ENCODE peak calls at places on chromosomes 2 and 18, in five cellular contexts. J, O, L, K and F are unnamed samples.

GRCh38 chr18:65752625-65753325 is 2.0 kb downstream of the CDH7 start:
- DNase-seq in J (no peak), O (no peak), L (no peak), K (no peak), F (no peak)

GRCh38 chr2:168573128-168573903 is 117.2 kb downstream of the CERS6 start:
- DNase-seq in J (no peak), O (no peak), L (no peak), K (peak; percentile 34), F (no peak)

GRCh38 chr18:70372450-70373061 is 83.7 kb downstream of the SOCS6 start:
- DNase-seq in J (no peak), O (no peak), L (no peak), K (no peak), F (no peak)

GRCh38 chr2:235848055-235848454 is 320.1 kb downstream of the GBX2 start:
- DNase-seq in J (no peak), O (no peak), L (no peak), K (no peak), F (no peak)

GRCh38 chr18:76098728-76099514 is 396.1 kb downstream of the ZNF516 start:
- DNase-seq in J (no peak), O (no peak), L (no peak), K (no peak), F (no peak)

GRCh38 chr2:72883356-72883962 is 3.7 kb upstream of the SPR start:
- DNase-seq in J (no peak), O (no peak), L (no peak), K (peak; percentile 46), F (no peak)

GRCh38 chr2:165253178-165253577 is 14.0 kb downstream of the SCN2A start:
- DNase-seq in J (no peak), O (no peak), L (no peak), K (no peak), F (no peak)

GRCh38 chr2:44799754-44800153 is 141.7 kb upstream of the SIX3 start:
- DNase-seq in J (no peak), O (no peak), L (no peak), K (no peak), F (no peak)

GRCh38 chr2:67322361-67323001 is 74.7 kb upstream of the ETAA1 start:
- DNase-seq in J (no peak), O (peak; percentile 79), L (peak; percentile 6), K (peak; percentile 76), F (peak; percentile 65)

GRCh38 chr2:8658064-8658862 is 23.6 kb upstream of the ID2 start:
- DNase-seq in J (no peak), O (no peak), L (no peak), K (no peak), F (no peak)

GRCh38 chr2:106137944-106138903 is 55.9 kb downstream of the UXS1 start:
- DNase-seq in J (no peak), O (no peak), L (no peak), K (peak; percentile 48), F (no peak)

GRCh38 chr2:117212562-117212961 is 601.9 kb upstream of the DDX18 start:
- DNase-seq in J (no peak), O (no peak), L (no peak), K (no peak), F (no peak)

GRCh38 chr2:180829261-180829660 is 151.1 kb upstream of the UBE2E3 start:
- DNase-seq in J (no peak), O (no peak), L (no peak), K (no peak), F (no peak)

GRCh38 chr18:77165489-77166415 is 33.2 kb upstream of the MBP start:
- DNase-seq in J (no peak), O (no peak), L (no peak), K (no peak), F (peak; percentile 63)

GRCh38 chr2:160652236-160652635 is 158.6 kb upstream of the RBMS1 start:
- DNase-seq in J (no peak), O (no peak), L (no peak), K (no peak), F (no peak)

GRCh38 chr2:26605969-26606846 is 35.0 kb downstream of the CIB4 start:
- DNase-seq in J (no peak), O (peak; percentile 60), L (no peak), K (no peak), F (peak; percentile 60)

GRCh38 chr2:202965810-202966454 is 48.7 kb upstream of the NBEAL1 start:
- DNase-seq in J (no peak), O (no peak), L (no peak), K (peak; percentile 63), F (no peak)

GRCh38 chr2:10573709-10574108 is 116.1 kb downstream of the NOL10 start:
- DNase-seq in J (no peak), O (no peak), L (no peak), K (no peak), F (no peak)
- TF ChIP-seq CTCF in J (no peak), O (no peak), L (no peak), K (no peak), F (no peak)

GRCh38 chr2:112880081-112880531 is 30.9 kb upstream of the IL37 start:
- DNase-seq in J (no peak), O (no peak), L (no peak), K (peak; percentile 82), F (no peak)
- H3K27ac ChIP-seq in J (no peak overlapping the region), O (no peak overlapping the region), L (no peak overlapping the region), K (peak overlapping the region; percentile 73), F (no peak overlapping the region)

GRCh38 chr18:55318864-55319516 is 269.0 kb downstream of the TCF4 start:
- DNase-seq in J (no peak), O (no peak), L (no peak), K (peak; percentile 82), F (no peak)

GRCh38 chr18:55314615-55315237 is 273.3 kb downstream of the TCF4 start:
- DNase-seq in J (no peak), O (no peak), L (no peak), K (no peak), F (no peak)

GRCh38 chr18:55317322-55317721 is 270.7 kb downstream of the TCF4 start:
- DNase-seq in J (no peak), O (no peak), L (no peak), K (no peak), F (no peak)

GRCh38 chr18:55317832-55318231 is 270.2 kb downstream of the TCF4 start:
- DNase-seq in J (no peak), O (no peak), L (no peak), K (no peak), F (no peak)

DNA sequence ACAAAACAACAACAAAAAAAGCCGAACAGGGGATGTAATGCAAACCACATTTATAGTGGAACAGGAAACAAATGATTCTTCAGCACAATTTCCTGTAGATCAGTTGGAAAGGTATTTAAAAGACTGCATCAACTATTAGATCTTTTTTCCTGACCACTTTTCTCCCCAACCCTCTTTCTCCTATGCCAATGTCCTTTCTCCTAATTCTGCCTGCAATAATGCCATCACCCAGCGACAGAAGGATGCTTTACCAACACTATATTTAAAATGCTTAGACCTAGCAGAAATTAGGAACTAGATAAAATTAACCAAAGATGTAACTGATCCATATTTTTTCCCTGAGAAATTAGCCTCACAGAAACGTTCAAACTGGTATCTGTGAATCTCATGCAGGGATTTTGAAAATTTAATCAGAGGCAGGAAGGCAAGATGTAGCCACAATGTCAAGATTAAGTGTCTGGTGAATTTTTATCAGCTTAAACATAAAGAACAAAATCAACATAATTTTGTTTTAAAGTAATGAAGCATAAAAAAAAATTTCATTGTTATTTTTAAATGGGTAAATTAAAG is 271.3 kb downstream of the TCF4 start:
- DNase-seq in J (no peak), O (no peak), L (no peak), K (no peak), F (no peak)
- H3K4me3 ChIP-seq in J (no peak overlapping the region), O (no peak overlapping the region), L (peak overlapping the region; percentile 9), K (no peak overlapping the region), F (no peak overlapping the region)

DNA sequence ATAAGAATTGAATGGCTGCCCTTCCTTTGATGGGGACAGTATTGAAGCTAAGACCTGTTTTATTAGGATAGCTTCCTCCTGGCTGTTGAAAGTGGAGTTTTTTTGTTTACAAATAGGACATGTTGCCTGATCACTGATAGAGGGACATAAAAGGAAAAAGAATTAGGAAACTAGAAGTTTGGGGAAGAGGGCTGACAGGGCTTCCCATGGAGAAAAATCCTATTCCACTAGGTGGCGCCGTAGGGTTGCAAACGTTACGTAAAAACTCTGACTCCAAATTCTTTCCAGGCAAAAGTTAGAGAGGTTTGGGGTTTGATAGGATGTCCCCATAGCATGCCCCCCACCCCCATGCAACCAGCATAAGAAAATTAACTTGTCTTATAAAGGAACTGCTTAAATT is 11.1 kb upstream of the RBFA start:
- DNase-seq in J (no peak), O (no peak), L (no peak), K (no peak), F (peak; percentile 53)
- TF ChIP-seq CTCF in J (no peak), O (no peak), L (no peak), K (no peak), F (peak; percentile 53)

DNA sequence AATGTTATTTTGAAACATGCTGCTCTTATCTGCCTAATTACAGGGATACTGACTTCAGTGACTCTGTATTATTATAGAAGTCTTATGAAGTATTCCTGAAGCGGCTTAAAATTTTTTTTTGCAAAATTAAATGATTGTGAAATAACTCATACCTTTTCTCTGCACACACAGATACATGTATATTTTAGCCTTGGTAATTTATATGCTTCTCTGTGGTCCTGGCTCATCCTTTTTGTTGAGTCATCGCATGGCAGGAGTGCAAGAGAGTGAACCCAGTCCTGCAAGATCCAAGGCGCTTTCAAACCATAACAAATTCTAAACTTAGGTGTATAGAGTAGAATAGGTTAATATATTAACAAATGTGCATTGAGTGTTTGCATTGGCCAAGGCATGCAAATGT is 8.6 kb downstream of the CCNT2 start:
- DNase-seq in J (no peak), O (no peak), L (no peak), K (peak; percentile 69), F (no peak)
- H3K27ac ChIP-seq in J (no peak overlapping the region), O (no peak overlapping the region), L (no peak overlapping the region), K (no peak overlapping the region), F (no peak overlapping the region)

GRCh38 chr2:163736433-163737168 is 793 bp upstream of the FIGN start:
- DNase-seq in J (no peak), O (peak; percentile 76), L (no peak), K (no peak), F (peak; percentile 78)
- H3K4me3 ChIP-seq in J (peak overlapping the region; percentile 69), O (peak overlapping the region; percentile 65), L (peak overlapping the region; percentile 91), K (peak overlapping the region; percentile 55), F (peak overlapping the region; percentile 91)

GRCh38 chr2:212863185-212863588 is 288.2 kb downstream of the IKZF2 start:
- DNase-seq in J (no peak), O (no peak), L (no peak), K (no peak), F (peak; percentile 46)
- TF ChIP-seq CTCF in J (no peak), O (peak; percentile 5), L (no peak), K (peak; percentile 42), F (peak; percentile 64)

GRCh38 chr2:159228006-159228655 is 58.4 kb downstream of the WDSUB1 start:
- DNase-seq in J (no peak), O (no peak), L (no peak), K (no peak), F (no peak)
- H3K27ac ChIP-seq in J (peak overlapping the region; percentile 41), O (no peak overlapping the region), L (no peak overlapping the region), K (no peak overlapping the region), F (no peak overlapping the region)

GRCh38 chr2:104871566-104872033 is 17.7 kb downstream of the POU3F3 start:
- DNase-seq in J (no peak), O (no peak), L (no peak), K (no peak), F (no peak)
- H3K4me3 ChIP-seq in J (peak overlapping the region; percentile 59), O (no peak overlapping the region), L (no peak overlapping the region), K (no peak overlapping the region), F (no peak overlapping the region)